ENCODE peak calls at places on chromosomes 5 and 9, in seven cellular contexts. One of them, this sample, is unnamed.

GRCh38 chr5:73450672-73451217 is 2.2 kb upstream of the FOXD1 start:
- DNase-seq in hypothalamus: no peak
- DNase-seq in M059J: no peak
- DNase-seq in activated effector memory CD4-positive, alpha-beta T cell treated with Interleukin-2 at 50 U/mL for 16 hours: no peak
- DNase-seq in activated T-helper 1 cell treated with anti-CD3 and anti-CD28 coated beads, Interleukin-2, amount 50 U/mL, for 16 hours: no peak
- DNase-seq in Peyer's patch: no peak
- DNase-seq in C1 segment of cervical spinal cord: no peak
- DNase-seq in this sample: no peak

GRCh38 chr5:136420168-136420916 is 55.0 kb upstream of the TRPC7 start:
- DNase-seq in activated T-helper 1 cell treated with anti-CD3 and anti-CD28 coated beads, Interleukin-2, amount 50 U/mL, for 16 hours: no peak
- DNase-seq in hypothalamus: no peak
- DNase-seq in M059J: no peak
- DNase-seq in activated effector memory CD4-positive, alpha-beta T cell treated with Interleukin-2 at 50 U/mL for 16 hours: no peak
- DNase-seq in Peyer's patch: no peak
- DNase-seq in C1 segment of cervical spinal cord: no peak
- DNase-seq in this sample: no peak

GRCh38 chr5:154444559-154445421 is 1.0 kb upstream of the SAP30L start:
- DNase-seq in M059J: peak; percentile 20
- DNase-seq in hypothalamus: no peak
- DNase-seq in C1 segment of cervical spinal cord: peak; percentile 44
- DNase-seq in activated effector memory CD4-positive, alpha-beta T cell treated with Interleukin-2 at 50 U/mL for 16 hours: peak; percentile 1
- DNase-seq in Peyer's patch: peak; percentile 17
- DNase-seq in activated T-helper 1 cell treated with anti-CD3 and anti-CD28 coated beads, Interleukin-2, amount 50 U/mL, for 16 hours: no peak
- DNase-seq in this sample: peak; percentile 17

GRCh38 chr9:14271078-14271673 is 42.8 kb downstream of the NFIB start:
- DNase-seq in Peyer's patch: no peak
- DNase-seq in hypothalamus: no peak
- DNase-seq in activated T-helper 1 cell treated with anti-CD3 and anti-CD28 coated beads, Interleukin-2, amount 50 U/mL, for 16 hours: no peak
- DNase-seq in C1 segment of cervical spinal cord: no peak
- DNase-seq in M059J: peak; percentile 61
- DNase-seq in activated effector memory CD4-positive, alpha-beta T cell treated with Interleukin-2 at 50 U/mL for 16 hours: no peak
- DNase-seq in this sample: no peak

GRCh38 chr5:176596069-176596656 is 13.8 kb downstream of the GPRIN1 start:
- DNase-seq in C1 segment of cervical spinal cord: no peak
- DNase-seq in activated effector memory CD4-positive, alpha-beta T cell treated with Interleukin-2 at 50 U/mL for 16 hours: no peak
- DNase-seq in activated T-helper 1 cell treated with anti-CD3 and anti-CD28 coated beads, Interleukin-2, amount 50 U/mL, for 16 hours: no peak
- DNase-seq in Peyer's patch: no peak
- DNase-seq in M059J: no peak
- DNase-seq in hypothalamus: no peak
- DNase-seq in this sample: no peak

GRCh38 chr5:15719784-15720183 is 219.8 kb downstream of the FBXL7 start:
- DNase-seq in Peyer's patch: no peak
- DNase-seq in hypothalamus: no peak
- DNase-seq in activated T-helper 1 cell treated with anti-CD3 and anti-CD28 coated beads, Interleukin-2, amount 50 U/mL, for 16 hours: no peak
- DNase-seq in M059J: peak; percentile 31
- DNase-seq in C1 segment of cervical spinal cord: no peak
- DNase-seq in activated effector memory CD4-positive, alpha-beta T cell treated with Interleukin-2 at 50 U/mL for 16 hours: no peak
- DNase-seq in this sample: no peak

GRCh38 chr5:68424799-68425537 is 209.4 kb downstream of the PIK3R1 start:
- DNase-seq in C1 segment of cervical spinal cord: no peak
- DNase-seq in activated effector memory CD4-positive, alpha-beta T cell treated with Interleukin-2 at 50 U/mL for 16 hours: no peak
- DNase-seq in hypothalamus: no peak
- DNase-seq in M059J: peak; percentile 80
- DNase-seq in Peyer's patch: no peak
- DNase-seq in activated T-helper 1 cell treated with anti-CD3 and anti-CD28 coated beads, Interleukin-2, amount 50 U/mL, for 16 hours: no peak
- DNase-seq in this sample: no peak

GRCh38 chr9:94603259-94603776 is 9.7 kb upstream of the FBP2 start:
- DNase-seq in hypothalamus: peak; percentile 21
- DNase-seq in Peyer's patch: peak; percentile 61
- DNase-seq in activated T-helper 1 cell treated with anti-CD3 and anti-CD28 coated beads, Interleukin-2, amount 50 U/mL, for 16 hours: peak; percentile 30
- DNase-seq in C1 segment of cervical spinal cord: peak; percentile 19
- DNase-seq in activated effector memory CD4-positive, alpha-beta T cell treated with Interleukin-2 at 50 U/mL for 16 hours: peak; percentile 44
- DNase-seq in M059J: peak; percentile 75
- DNase-seq in this sample: peak; percentile 70

GRCh38 chr9:137674307-137675305 is 55.8 kb downstream of the EHMT1 start:
- DNase-seq in activated effector memory CD4-positive, alpha-beta T cell treated with Interleukin-2 at 50 U/mL for 16 hours: no peak
- DNase-seq in Peyer's patch: no peak
- DNase-seq in M059J: no peak
- DNase-seq in hypothalamus: no peak
- DNase-seq in C1 segment of cervical spinal cord: no peak
- DNase-seq in activated T-helper 1 cell treated with anti-CD3 and anti-CD28 coated beads, Interleukin-2, amount 50 U/mL, for 16 hours: no peak
- DNase-seq in this sample: no peak

This sample was measured in CD8-positive, alpha-beta T cell.